ENCODE peak calls at places on chromosomes 1 and 21, in seven cellular contexts. One of them, this sample, is unnamed.

GRCh38 chr1:184160236-184160635 is 108.7 kb downstream of the TSEN15 start:
- DNase-seq in ascending aorta: no peak
- DNase-seq in CD4-positive, alpha-beta T cell: no peak
- DNase-seq in AG04450: no peak
- DNase-seq in GM23338: no peak
- DNase-seq in tibial nerve: no peak
- DNase-seq in gastrocnemius medialis: no peak
- DNase-seq in this sample: no peak

GRCh38 chr1:3114846-3115245 is 45.8 kb downstream of the PRDM16 start:
- DNase-seq in gastrocnemius medialis: no peak
- DNase-seq in ascending aorta: peak
- DNase-seq in tibial nerve: no peak
- DNase-seq in GM23338: no peak
- DNase-seq in CD4-positive, alpha-beta T cell: no peak
- DNase-seq in AG04450: no peak
- DNase-seq in this sample: no peak

GRCh38 chr1:3233031-3233430 is 164.0 kb downstream of the PRDM16 start:
- DNase-seq in GM23338: no peak
- DNase-seq in tibial nerve: no peak
- DNase-seq in CD4-positive, alpha-beta T cell: no peak
- DNase-seq in gastrocnemius medialis: no peak
- DNase-seq in ascending aorta: no peak
- DNase-seq in AG04450: no peak
- DNase-seq in this sample: no peak

GRCh38 chr1:80468356-80468755 is 1332.4 kb upstream of the ADGRL2 start:
- DNase-seq in GM23338: no peak
- DNase-seq in gastrocnemius medialis: no peak
- DNase-seq in ascending aorta: no peak
- DNase-seq in tibial nerve: no peak
- DNase-seq in CD4-positive, alpha-beta T cell: no peak
- DNase-seq in AG04450: no peak
- DNase-seq in this sample: no peak

GRCh38 chr1:20358761-20359263 is 68.1 kb downstream of the VWA5B1 start:
- DNase-seq in tibial nerve: no peak
- DNase-seq in GM23338: no peak
- DNase-seq in AG04450: peak
- DNase-seq in ascending aorta: no peak
- DNase-seq in gastrocnemius medialis: peak
- DNase-seq in CD4-positive, alpha-beta T cell: no peak
- DNase-seq in this sample: no peak

GRCh38 chr1:164673584-164674214 is 114.7 kb downstream of the PBX1 start:
- DNase-seq in ascending aorta: no peak
- DNase-seq in gastrocnemius medialis: peak
- DNase-seq in AG04450: no peak
- DNase-seq in GM23338: peak
- DNase-seq in tibial nerve: no peak
- DNase-seq in CD4-positive, alpha-beta T cell: no peak
- DNase-seq in this sample: no peak

GRCh38 chr1:84303154-84303830 is 1.8 kb downstream of the SAMD13 start:
- DNase-seq in AG04450: no peak
- DNase-seq in tibial nerve: no peak
- DNase-seq in GM23338: no peak
- DNase-seq in CD4-positive, alpha-beta T cell: no peak
- DNase-seq in gastrocnemius medialis: no peak
- DNase-seq in ascending aorta: no peak
- DNase-seq in this sample: no peak

GRCh38 chr1:235045034-235045690 is 83.5 kb downstream of the TOMM20 start:
- DNase-seq in tibial nerve: no peak
- DNase-seq in ascending aorta: no peak
- DNase-seq in CD4-positive, alpha-beta T cell: no peak
- DNase-seq in gastrocnemius medialis: no peak
- DNase-seq in AG04450: no peak
- DNase-seq in GM23338: no peak
- DNase-seq in this sample: no peak

GRCh38 chr21:19245188-19245580 is 841.6 kb upstream of the TMPRSS15 start:
- DNase-seq in GM23338: no peak
- DNase-seq in gastrocnemius medialis: no peak
- DNase-seq in ascending aorta: no peak
- DNase-seq in AG04450: no peak
- DNase-seq in CD4-positive, alpha-beta T cell: no peak
- DNase-seq in tibial nerve: no peak
- DNase-seq in this sample: no peak

GRCh38 chr21:41953831-41954653 is at the start of gene C2CD2:
- DNase-seq in ascending aorta: peak
- DNase-seq in gastrocnemius medialis: no peak
- DNase-seq in AG04450: no peak
- DNase-seq in GM23338: peak
- DNase-seq in tibial nerve: no peak
- DNase-seq in CD4-positive, alpha-beta T cell: no peak
- DNase-seq in this sample: no peak

GRCh38 chr1:197222025-197222685 is 45.9 kb upstream of the CRB1 start:
- DNase-seq in ascending aorta: no peak
- DNase-seq in tibial nerve: no peak
- DNase-seq in gastrocnemius medialis: no peak
- DNase-seq in AG04450: no peak
- DNase-seq in CD4-positive, alpha-beta T cell: no peak
- DNase-seq in GM23338: peak
- DNase-seq in this sample: no peak

GRCh38 chr1:214422137-214422671 is 129.2 kb downstream of the PTPN14 start:
- DNase-seq in tibial nerve: no peak
- DNase-seq in GM23338: no peak
- DNase-seq in ascending aorta: no peak
- DNase-seq in CD4-positive, alpha-beta T cell: no peak
- DNase-seq in AG04450: peak
- DNase-seq in gastrocnemius medialis: peak
- DNase-seq in this sample: peak

GRCh38 chr1:172500207-172500606 is 32.7 kb upstream of the SUCO start:
- DNase-seq in GM23338: no peak
- DNase-seq in CD4-positive, alpha-beta T cell: no peak
- DNase-seq in ascending aorta: no peak
- DNase-seq in tibial nerve: no peak
- DNase-seq in gastrocnemius medialis: no peak
- DNase-seq in AG04450: no peak
- DNase-seq in this sample: no peak

GRCh38 chr1:212698467-212699103 is 1.1 kb downstream of the BATF3 start:
- DNase-seq in gastrocnemius medialis: no peak
- DNase-seq in tibial nerve: no peak
- DNase-seq in AG04450: no peak
- DNase-seq in ascending aorta: no peak
- DNase-seq in CD4-positive, alpha-beta T cell: no peak
- DNase-seq in GM23338: no peak
- DNase-seq in this sample: no peak

GRCh38 chr1:54334996-54335395 is 71.2 kb downstream of the SSBP3 start:
- DNase-seq in gastrocnemius medialis: peak
- DNase-seq in tibial nerve: no peak
- DNase-seq in AG04450: peak
- DNase-seq in GM23338: no peak
- DNase-seq in CD4-positive, alpha-beta T cell: no peak
- DNase-seq in ascending aorta: no peak
- DNase-seq in this sample: no peak

GRCh38 chr1:36133484-36133883 is 8.5 kb upstream of the COL8A2 start:
- DNase-seq in AG04450: peak
- DNase-seq in CD4-positive, alpha-beta T cell: no peak
- DNase-seq in ascending aorta: peak
- DNase-seq in gastrocnemius medialis: no peak
- DNase-seq in tibial nerve: no peak
- DNase-seq in GM23338: no peak
- DNase-seq in this sample: peak

GRCh38 chr1:16006552-16007485 is 2.8 kb downstream of the SRARP start:
- DNase-seq in tibial nerve: no peak
- DNase-seq in gastrocnemius medialis: peak
- DNase-seq in GM23338: no peak
- DNase-seq in CD4-positive, alpha-beta T cell: no peak
- DNase-seq in ascending aorta: no peak
- DNase-seq in AG04450: no peak
- DNase-seq in this sample: no peak
- TF ChIP-seq CTCF in tibial nerve: no peak
- TF ChIP-seq CTCF in gastrocnemius medialis: no peak
- TF ChIP-seq CTCF in GM23338: no peak
- TF ChIP-seq CTCF in CD4-positive, alpha-beta T cell: no peak
- TF ChIP-seq CTCF in ascending aorta: no peak
- TF ChIP-seq CTCF in AG04450: no peak
- TF ChIP-seq CTCF in this sample: peak

DNA sequence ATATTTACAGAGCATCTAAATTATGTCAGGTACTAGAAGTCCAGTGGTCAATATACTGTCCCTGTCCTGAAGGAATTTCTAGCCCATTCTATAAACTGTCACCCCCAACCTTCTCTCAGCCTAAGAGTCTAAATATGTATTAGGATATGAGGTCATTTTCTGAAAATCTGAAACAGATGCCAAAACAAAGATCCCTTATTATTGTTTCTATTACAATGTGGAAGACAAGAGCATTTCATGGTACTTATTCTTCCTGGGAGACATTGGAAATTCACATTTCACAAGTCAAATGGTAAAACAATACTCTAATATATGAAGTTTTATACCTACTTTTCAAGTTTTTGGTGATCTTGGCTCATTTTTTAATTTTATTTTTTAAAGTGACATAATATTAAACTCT is 2.6 kb downstream of the CLCA1 start:
- DNase-seq in GM23338: no peak
- DNase-seq in tibial nerve: no peak
- DNase-seq in AG04450: no peak
- DNase-seq in CD4-positive, alpha-beta T cell: no peak
- DNase-seq in ascending aorta: no peak
- DNase-seq in gastrocnemius medialis: no peak
- DNase-seq in this sample: no peak
- TF ChIP-seq CTCF in GM23338: no peak
- TF ChIP-seq CTCF in tibial nerve: no peak
- TF ChIP-seq CTCF in AG04450: no peak
- TF ChIP-seq CTCF in CD4-positive, alpha-beta T cell: no peak
- TF ChIP-seq CTCF in ascending aorta: no peak
- TF ChIP-seq CTCF in gastrocnemius medialis: no peak
- TF ChIP-seq CTCF in this sample: no peak

DNA sequence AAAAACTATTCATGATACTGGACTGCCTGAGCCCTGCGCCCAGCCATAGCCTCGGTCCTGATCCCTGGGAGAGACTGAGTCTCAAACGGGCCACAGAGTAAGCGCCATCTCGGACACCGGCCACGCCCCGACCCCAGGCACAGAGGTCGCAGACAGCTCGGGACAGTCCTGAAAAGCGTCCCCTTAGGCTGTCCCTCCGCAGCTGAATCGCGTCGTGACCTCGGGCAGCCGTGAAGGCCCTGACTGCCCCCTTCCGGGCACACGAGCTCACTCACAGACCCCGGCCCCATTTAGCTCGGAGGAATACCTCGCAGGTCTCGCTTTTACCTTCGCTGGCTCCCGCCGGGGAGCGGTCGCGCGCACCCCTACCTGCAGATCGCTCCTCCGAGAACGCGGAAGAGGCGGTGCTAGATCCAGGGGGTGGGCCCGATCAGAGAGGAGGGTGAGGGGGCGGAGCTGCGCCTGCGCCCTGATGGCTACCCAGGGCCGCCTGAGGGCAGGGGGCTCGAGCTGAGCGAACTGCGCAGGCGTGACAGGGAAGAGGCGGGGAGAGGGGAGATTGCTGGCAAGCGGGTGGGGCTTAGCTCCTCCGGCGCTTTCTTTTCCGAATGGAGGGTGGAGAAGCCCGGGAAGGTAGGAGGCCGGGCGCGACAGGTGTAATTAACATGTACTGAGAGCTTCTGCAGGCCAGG is at the start of gene MKNK1:
- DNase-seq in GM23338: peak
- DNase-seq in tibial nerve: peak
- DNase-seq in gastrocnemius medialis: peak
- DNase-seq in CD4-positive, alpha-beta T cell: peak
- DNase-seq in ascending aorta: peak
- DNase-seq in AG04450: peak
- DNase-seq in this sample: peak
- TF ChIP-seq CTCF in GM23338: peak
- TF ChIP-seq CTCF in tibial nerve: no peak
- TF ChIP-seq CTCF in gastrocnemius medialis: no peak
- TF ChIP-seq CTCF in CD4-positive, alpha-beta T cell: no peak
- TF ChIP-seq CTCF in ascending aorta: no peak
- TF ChIP-seq CTCF in AG04450: peak
- TF ChIP-seq CTCF in this sample: no peak

GRCh38 chr1:175222296-175222938 is 29.8 kb upstream of the KIAA0040 start:
- DNase-seq in GM23338: no peak
- DNase-seq in AG04450: no peak
- DNase-seq in ascending aorta: no peak
- DNase-seq in gastrocnemius medialis: no peak
- DNase-seq in tibial nerve: no peak
- DNase-seq in CD4-positive, alpha-beta T cell: no peak
- DNase-seq in this sample: peak

GRCh38 chr1:175218786-175219447 is 26.3 kb upstream of the KIAA0040 start:
- DNase-seq in AG04450: no peak
- DNase-seq in gastrocnemius medialis: no peak
- DNase-seq in tibial nerve: no peak
- DNase-seq in CD4-positive, alpha-beta T cell: no peak
- DNase-seq in ascending aorta: no peak
- DNase-seq in GM23338: no peak
- DNase-seq in this sample: no peak

GRCh38 chr1:175220853-175221547 is 28.4 kb upstream of the KIAA0040 start:
- DNase-seq in GM23338: peak
- DNase-seq in tibial nerve: no peak
- DNase-seq in CD4-positive, alpha-beta T cell: no peak
- DNase-seq in ascending aorta: no peak
- DNase-seq in gastrocnemius medialis: no peak
- DNase-seq in AG04450: no peak
- DNase-seq in this sample: no peak

GRCh38 chr1:175219774-175220173 is 27.2 kb upstream of the KIAA0040 start:
- DNase-seq in AG04450: no peak
- DNase-seq in CD4-positive, alpha-beta T cell: no peak
- DNase-seq in gastrocnemius medialis: no peak
- DNase-seq in ascending aorta: no peak
- DNase-seq in GM23338: no peak
- DNase-seq in tibial nerve: no peak
- DNase-seq in this sample: no peak

GRCh38 chr1:175221548-175222175 is 29.1 kb upstream of the KIAA0040 start:
- DNase-seq in CD4-positive, alpha-beta T cell: no peak
- DNase-seq in ascending aorta: no peak
- DNase-seq in gastrocnemius medialis: no peak
- DNase-seq in tibial nerve: no peak
- DNase-seq in AG04450: no peak
- DNase-seq in GM23338: peak
- DNase-seq in this sample: peak
- TF ChIP-seq CTCF in CD4-positive, alpha-beta T cell: no peak
- TF ChIP-seq CTCF in ascending aorta: no peak
- TF ChIP-seq CTCF in gastrocnemius medialis: no peak
- TF ChIP-seq CTCF in tibial nerve: no peak
- TF ChIP-seq CTCF in AG04450: no peak
- TF ChIP-seq CTCF in GM23338: peak
- TF ChIP-seq CTCF in this sample: peak